ENCODE peak calls at places on chromosomes 5 and 9, in nine cellular contexts. Z, K, N, D, Q, L, C, U and E are unnamed samples.

GRCh38 chr9:131421691-131422090 is 27.8 kb downstream of the PRRC2B start:
- DNase-seq in U (no peak), Q (no peak), L (no peak), D (no peak), Z (no peak), C (no peak), N (peak), K (no peak), E (no peak)

GRCh38 chr9:89839952-89840351 is 235.1 kb downstream of the GADD45G start:
- DNase-seq in C (no peak), N (no peak), Q (no peak), K (no peak), U (no peak), L (no peak), D (no peak), Z (no peak), E (no peak)

GRCh38 chr5:155260798-155261197 is 247.2 kb downstream of the KIF4B start:
- DNase-seq in L (no peak), N (no peak), U (peak), Z (no peak), Q (no peak), C (no peak), K (no peak), D (no peak), E (peak)

GRCh38 chr9:133199648-133200321 is 9.3 kb downstream of the OBP2B start:
- DNase-seq in D (peak), L (no peak), Z (no peak), U (peak), K (no peak), C (no peak), Q (no peak), N (no peak), E (no peak)

GRCh38 chr9:137480686-137481683 is 21.9 kb upstream of the NSMF start:
- DNase-seq in Z (no peak), K (no peak), Q (no peak), D (no peak), U (peak), L (no peak), N (peak), C (no peak), E (no peak)

GRCh38 chr5:169301386-169301930 is 519 bp upstream of the SLIT3 start:
- DNase-seq in U (peak), L (no peak), Z (no peak), D (no peak), K (no peak), Q (no peak), C (no peak), N (no peak), E (no peak)

GRCh38 chr5:38112930-38113329 is 145.4 kb upstream of the EGFLAM start:
- DNase-seq in N (no peak), Q (no peak), K (no peak), L (no peak), C (no peak), Z (no peak), U (no peak), D (no peak), E (no peak)

GRCh38 chr5:168740821-168741213 is 161.6 kb upstream of the PANK3 start:
- DNase-seq in Z (no peak), D (no peak), Q (no peak), N (no peak), K (no peak), L (no peak), C (no peak), U (no peak), E (no peak)

GRCh38 chr5:24401767-24402166 is 243.0 kb downstream of the CDH10 start:
- DNase-seq in L (no peak), U (no peak), Q (no peak), N (no peak), C (no peak), K (peak), D (no peak), Z (no peak), E (peak)

GRCh38 chr9:18499987-18500386 is 26.0 kb downstream of the ADAMTSL1 start:
- DNase-seq in Q (no peak), N (no peak), Z (no peak), K (peak), U (no peak), C (no peak), L (no peak), D (no peak), E (peak)

GRCh38 chr9:132235894-132236661 is 74.2 kb downstream of the NTNG2 start:
- DNase-seq in C (peak), K (peak), Z (peak), N (no peak), U (peak), Q (no peak), L (peak), D (peak), E (peak)

GRCh38 chr5:169549453-169549852 is 34.1 kb upstream of the SPDL1 start:
- DNase-seq in Q (no peak), Z (no peak), K (no peak), C (no peak), N (no peak), U (no peak), L (no peak), D (no peak), E (no peak)

GRCh38 chr9:137405677-137406081 is 17.3 kb downstream of the EXD3 start:
- DNase-seq in N (no peak), C (peak), Q (no peak), K (no peak), U (peak), L (no peak), Z (no peak), D (no peak), E (no peak)

GRCh38 chr9:137762414-137763061 is 115.0 kb upstream of the CACNA1B start:
- DNase-seq in D (no peak), Q (no peak), K (no peak), N (no peak), C (peak), Z (no peak), L (no peak), U (no peak), E (no peak)

GRCh38 chr9:76607730-76608475 is 148.9 kb downstream of the GCNT1 start:
- DNase-seq in U (no peak), N (no peak), D (no peak), C (no peak), Q (no peak), Z (no peak), K (no peak), L (no peak), E (no peak)

GRCh38 chr5:59209758-59210359 is 627.0 kb downstream of the RAB3C start:
- DNase-seq in N (no peak), Q (no peak), D (no peak), K (peak), Z (no peak), U (no peak), C (peak), L (peak), E (no peak)

GRCh38 chr5:55691265-55692105 is 20.6 kb downstream of the SLC38A9 start:
- DNase-seq in D (no peak), K (peak), Q (no peak), L (peak), Z (no peak), U (no peak), C (peak), N (no peak), E (peak)

DNA sequence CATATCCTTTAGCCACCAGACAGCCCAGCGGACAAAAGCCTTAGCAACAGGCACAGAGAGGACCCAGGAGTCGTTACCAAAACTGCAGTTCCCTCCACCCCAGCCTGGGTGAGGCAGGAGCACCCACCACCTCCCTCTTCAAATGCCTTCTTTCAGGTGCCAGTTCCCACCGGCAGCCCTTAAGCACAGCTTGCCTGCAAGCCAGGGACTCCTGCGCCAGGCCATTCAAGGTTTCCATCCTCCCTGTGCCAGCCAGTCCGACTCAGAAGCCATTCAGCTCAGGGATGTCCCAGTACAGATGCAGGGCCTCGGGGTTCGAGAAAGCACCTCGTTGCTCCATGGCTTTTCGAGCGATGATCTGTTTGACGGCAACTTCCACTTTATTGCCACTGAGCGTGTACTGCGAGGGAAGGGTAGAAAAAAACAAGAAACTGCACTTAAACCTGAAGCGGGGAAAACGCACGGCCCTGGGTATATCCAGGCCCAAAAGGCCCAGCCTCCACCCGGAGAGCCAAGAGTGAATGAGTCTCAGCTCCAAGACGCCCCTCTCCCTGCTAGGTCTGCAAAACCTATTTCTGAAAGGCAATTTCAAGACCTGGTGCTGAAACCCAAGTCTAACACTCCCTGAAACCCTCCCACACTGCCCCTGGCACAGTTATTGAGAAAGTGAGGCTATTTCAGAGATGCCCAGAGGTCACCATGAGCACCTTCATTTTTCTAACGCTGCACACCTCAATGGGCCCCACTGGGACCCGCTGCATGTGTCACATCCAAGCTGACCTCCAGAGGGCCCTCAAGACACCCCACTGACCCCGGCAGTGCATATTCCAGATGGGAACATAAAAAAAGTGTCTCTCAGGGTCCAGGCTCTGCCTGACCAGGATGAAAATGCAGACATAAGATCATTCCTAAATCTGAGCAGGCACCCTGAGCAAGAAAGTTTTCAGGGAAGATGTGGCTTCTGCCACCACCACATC is 36.8 kb upstream of the ZNF354A start:
- DNase-seq in K (no peak), D (no peak), L (no peak), Q (no peak), C (no peak), Z (no peak), N (peak), U (no peak), E (no peak)
- TF ChIP-seq CTCF in K (no peak), D (no peak), L (no peak), Q (no peak), C (no peak), Z (no peak), N (no peak), U (peak), E (no peak)

GRCh38 chr9:91155746-91156145 is 206.0 kb downstream of the AUH start:
- DNase-seq in L (no peak), N (no peak), Z (no peak), C (no peak), K (no peak), U (no peak), D (no peak), Q (no peak), E (no peak)
- TF ChIP-seq CTCF in L (no peak), N (no peak), Z (no peak), C (no peak), K (no peak), U (no peak), D (no peak), Q (no peak), E (no peak)

GRCh38 chr5:96691503-96692303 is 29.5 kb downstream of the CAST start:
- DNase-seq in L (no peak), Z (no peak), U (no peak), D (no peak), K (peak), C (peak), N (no peak), Q (peak), E (peak)
- TF ChIP-seq CTCF in L (no peak), Z (no peak), U (no peak), D (no peak), K (no peak), C (no peak), N (no peak), Q (no peak), E (no peak)

DNA sequence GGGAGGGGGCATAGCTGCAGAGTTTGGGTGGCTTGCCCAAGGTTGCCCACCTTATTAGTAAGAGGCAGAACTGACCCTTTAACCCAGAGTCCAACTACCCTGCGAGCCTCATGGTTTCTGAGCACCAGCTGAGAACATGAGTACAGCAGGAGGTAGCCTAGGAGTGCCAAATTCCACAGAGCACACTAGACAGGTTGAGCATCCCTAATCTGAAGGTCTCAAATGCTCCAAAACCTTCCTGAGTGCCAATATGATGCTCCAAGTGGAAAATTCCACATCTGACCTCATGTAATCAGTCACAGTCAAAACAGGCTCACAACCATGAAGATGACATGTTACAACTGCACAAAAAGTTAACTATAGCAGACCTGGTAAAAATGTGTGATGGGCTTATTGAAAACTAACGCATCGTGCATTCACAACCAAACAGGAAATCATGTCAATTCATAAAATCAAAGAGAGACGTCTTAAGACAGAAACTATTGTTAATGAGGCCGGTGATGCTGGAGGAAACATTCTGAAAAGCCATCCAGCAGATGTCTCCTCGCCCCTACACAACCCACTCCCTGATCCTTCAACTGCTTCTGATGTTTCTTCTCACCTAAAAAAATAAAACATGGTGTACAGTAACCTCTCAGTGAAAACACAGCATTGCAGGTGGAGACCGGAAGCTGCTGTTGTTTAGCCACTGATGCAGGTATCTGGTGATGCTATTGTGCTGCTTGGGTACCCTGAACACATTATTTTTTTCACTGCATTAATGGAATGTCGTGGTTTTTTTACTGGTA is 25.0 kb downstream of the PTCH1 start:
- DNase-seq in U (no peak), K (no peak), Q (no peak), C (no peak), L (no peak), N (no peak), D (no peak), Z (no peak), E (no peak)
- TF ChIP-seq CTCF in U (no peak), K (no peak), Q (no peak), C (no peak), L (no peak), N (no peak), D (no peak), Z (no peak), E (no peak)

DNA sequence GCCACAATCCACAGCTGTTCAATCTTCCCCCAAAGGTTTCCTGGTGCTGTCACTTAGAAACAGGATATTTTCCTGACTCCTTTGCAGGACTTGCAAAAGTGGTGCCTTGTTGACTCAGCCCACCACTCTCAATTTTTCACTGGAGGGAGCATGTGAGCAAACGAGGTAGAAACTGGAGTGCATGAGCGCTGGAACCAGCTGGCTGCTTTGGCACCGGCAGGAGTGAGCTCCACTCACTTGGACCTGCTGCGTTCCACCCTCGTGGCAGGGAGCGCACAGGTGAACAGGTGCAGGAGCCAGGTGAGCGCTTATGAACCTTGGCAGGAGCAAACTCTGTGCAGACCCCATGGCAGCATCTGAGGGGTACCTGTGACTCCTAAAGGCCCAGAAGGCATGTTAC is 364.1 kb upstream of the RORB start:
- DNase-seq in D (no peak), L (no peak), N (no peak), U (peak), K (no peak), C (no peak), Q (no peak), Z (no peak), E (no peak)
- TF ChIP-seq CTCF in D (no peak), L (no peak), N (no peak), U (peak), K (no peak), C (no peak), Q (no peak), Z (no peak), E (no peak)